ENCODE peak calls at places on chromosomes 7 and 10, in four cellular contexts. O is GM23338, M is K562, C is MM.1S. W is an unnamed sample.

GRCh38 chr10:63866747-63867140 is 345.5 kb downstream of the REEP3 start:
- DNase-seq in O (peak; percentile 26), M (peak; percentile 10), C (peak; percentile 46), W (peak; percentile 3)

GRCh38 chr7:49513939-49514338 is 259.5 kb upstream of the VWC2 start:
- DNase-seq in O (no peak), M (no peak), C (no peak), W (no peak)

GRCh38 chr10:132429281-132430230 is 32.6 kb downstream of the PWWP2B start:
- DNase-seq in O (no peak), M (no peak), C (no peak), W (no peak)

GRCh38 chr7:111499027-111499426 is 63.3 kb downstream of the IMMP2L start:
- DNase-seq in O (no peak), M (peak; percentile 55), C (no peak), W (peak; percentile 28)

GRCh38 chr7:96127746-96128145 is 194.2 kb downstream of the SLC25A13 start:
- DNase-seq in O (no peak), M (no peak), C (no peak), W (no peak)

GRCh38 chr7:47571355-47572100 is 10.4 kb downstream of the TNS3 start:
- DNase-seq in O (no peak), M (no peak), C (peak; percentile 67), W (peak; percentile 90)

GRCh38 chr10:119550802-119551201 is 8.3 kb upstream of the RGS10 start:
- DNase-seq in O (no peak), M (no peak), C (no peak), W (no peak)

GRCh38 chr10:24432478-24433416 is 223.8 kb downstream of the KIAA1217 start:
- DNase-seq in O (peak; percentile 24), M (no peak), C (no peak), W (peak; percentile 40)

GRCh38 chr10:27252267-27253000 is 11.8 kb upstream of the ACBD5 start:
- DNase-seq in O (peak; percentile 86), M (peak; percentile 77), C (peak; percentile 46), W (no peak)

GRCh38 chr7:127589901-127590300 is 1.7 kb downstream of the ARF5 start:
- DNase-seq in O (no peak), M (no peak), C (no peak), W (no peak)

GRCh38 chr7:4237296-4238235 is 444.5 kb upstream of the FOXK1 start:
- DNase-seq in O (no peak), M (peak; percentile 6), C (no peak), W (no peak)

GRCh38 chr10:10644317-10645111 is 373.2 kb upstream of the CELF2 start:
- DNase-seq in O (no peak), M (no peak), C (no peak), W (no peak)

GRCh38 chr10:89241491-89242339 is 9.9 kb downstream of the LIPA start:
- DNase-seq in O (no peak), M (no peak), C (no peak), W (peak; percentile 3)

GRCh38 chr10:129913021-129913695 is 50.9 kb downstream of the EBF3 start:
- DNase-seq in O (no peak), M (no peak), C (no peak), W (no peak)

GRCh38 chr10:14585287-14586193 is 189.2 kb downstream of the FAM107B start:
- DNase-seq in O (peak; percentile 36), M (no peak), C (peak; percentile 27), W (peak; percentile 35)

GRCh38 chr10:100009283-100009792 is 409 bp downstream of the DNMBP start:
- DNase-seq in O (no peak), M (peak; percentile 15), C (peak; percentile 63), W (peak; percentile 18)

GRCh38 chr10:4820804-4821401 is 5.1 kb upstream of the AKR1E2 start:
- DNase-seq in O (no peak), M (peak; percentile 10), C (no peak), W (no peak)

GRCh38 chr10:102776779-102777417 is 33.1 kb downstream of the WBP1L start:
- DNase-seq in O (peak; percentile 83), M (peak; percentile 73), C (peak; percentile 93), W (peak; percentile 85)
- H3K4me2 ChIP-seq in O (peak overlapping the region; percentile 47), M (peak overlapping the region; percentile 56), C (peak overlapping the region; percentile 85), W (peak overlapping the region; percentile 97)

DNA sequence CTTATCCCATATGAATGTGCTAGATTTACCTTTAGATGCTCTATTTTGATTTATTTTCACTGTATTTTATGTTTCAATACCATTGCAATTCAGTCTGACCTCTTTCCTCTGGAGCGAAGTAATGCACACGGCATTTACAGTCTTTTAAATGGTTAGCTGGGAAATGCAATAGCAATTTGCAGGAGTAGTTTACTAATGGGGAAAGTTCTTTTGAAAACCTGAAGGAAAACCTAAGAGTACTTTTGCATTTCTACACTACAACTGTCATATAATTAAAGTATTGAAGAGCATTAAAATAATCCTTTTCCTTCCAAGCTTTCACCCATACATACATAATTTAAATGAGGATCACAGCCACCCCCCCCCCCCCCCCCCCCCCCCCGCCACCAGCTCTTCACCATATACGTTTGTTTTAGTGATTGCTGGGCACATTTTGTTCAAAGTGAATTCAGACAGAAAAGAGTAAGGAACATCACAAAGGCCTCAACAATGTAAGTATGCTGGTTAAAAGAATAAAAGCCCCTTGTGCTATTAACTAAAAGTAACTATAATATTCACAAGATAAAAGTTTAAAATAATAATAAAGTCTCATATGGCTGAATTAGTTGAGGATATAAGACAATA is 3.5 kb downstream of the SKIDA1 start:
- DNase-seq in O (no peak), M (no peak), C (no peak), W (no peak)
- H3K4me2 ChIP-seq in O (peak overlapping the region; percentile 89), M (no peak overlapping the region), C (no peak overlapping the region), W (no peak overlapping the region)

GRCh38 chr10:98404571-98405396 is 10.2 kb downstream of the PYROXD2 start:
- DNase-seq in O (no peak), M (peak; percentile 44), C (no peak), W (no peak)
- H3K4me2 ChIP-seq in O (no peak overlapping the region), M (no peak overlapping the region), C (peak overlapping the region; percentile 56), W (no peak overlapping the region)

GRCh38 chr7:22128528-22128920 is 182.8 kb upstream of the CDCA7L start:
- DNase-seq in O (no peak), M (no peak), C (no peak), W (no peak)
- H3K4me2 ChIP-seq in O (no peak overlapping the region), M (no peak overlapping the region), C (no peak overlapping the region), W (no peak overlapping the region)

GRCh38 chr7:2687338-2687869 is 598 bp upstream of the AMZ1 start:
- DNase-seq in O (no peak), M (no peak), C (no peak), W (no peak)
- H3K4me2 ChIP-seq in O (peak overlapping the region; percentile 87), M (no peak overlapping the region), C (no peak overlapping the region), W (no peak overlapping the region)

GRCh38 chr10:114551310-114551972 is 106.6 kb downstream of the ABLIM1 start:
- DNase-seq in O (no peak), M (no peak), C (no peak), W (no peak)
- H3K4me2 ChIP-seq in O (no peak overlapping the region), M (no peak overlapping the region), C (no peak overlapping the region), W (no peak overlapping the region)

GRCh38 chr7:36523371-36523953 is 133.8 kb downstream of the ANLN start:
- DNase-seq in O (no peak), M (no peak), C (no peak), W (no peak)

GRCh38 chr7:36521911-36522310 is 132.2 kb downstream of the ANLN start:
- DNase-seq in O (no peak), M (no peak), C (no peak), W (no peak)

GRCh38 chr7:36522453-36523007 is 132.9 kb downstream of the ANLN start:
- DNase-seq in O (no peak), M (no peak), C (no peak), W (no peak)

GRCh38 chr7:36527549-36527913 is 137.9 kb downstream of the ANLN start:
- DNase-seq in O (no peak), M (no peak), C (no peak), W (no peak)

GRCh38 chr7:36526720-36527548 is 137.3 kb downstream of the ANLN start:
- DNase-seq in O (no peak), M (peak; percentile 48), C (peak; percentile 65), W (no peak)
- H3K4me2 ChIP-seq in O (no peak overlapping the region), M (peak overlapping the region; percentile 22), C (no peak overlapping the region), W (no peak overlapping the region)